ENCODE peak calls at places on chromosomes 16 and 17, in seven cellular contexts. One of them, this sample, is unnamed.

GRCh38 chr16:79601092-79601977 is 798 bp upstream of the MAF start:
- DNase-seq in fibroblast of the aortic adventitia: no peak
- DNase-seq in ascending aorta: peak
- DNase-seq in fibroblast of lung: peak
- DNase-seq in GM12865: no peak
- DNase-seq in left lung: peak
- DNase-seq in astrocyte of the cerebellum: no peak
- DNase-seq in this sample: peak

GRCh38 chr16:2827481-2827790 is 2.7 kb upstream of the ZG16B start:
- DNase-seq in fibroblast of the aortic adventitia: no peak
- DNase-seq in ascending aorta: no peak
- DNase-seq in fibroblast of lung: no peak
- DNase-seq in GM12865: no peak
- DNase-seq in left lung: no peak
- DNase-seq in astrocyte of the cerebellum: no peak
- DNase-seq in this sample: no peak

GRCh38 chr17:40462343-40463121 is 19.3 kb downstream of the IGFBP4 start:
- DNase-seq in fibroblast of the aortic adventitia: no peak
- DNase-seq in ascending aorta: no peak
- DNase-seq in fibroblast of lung: peak
- DNase-seq in GM12865: no peak
- DNase-seq in left lung: no peak
- DNase-seq in astrocyte of the cerebellum: no peak
- DNase-seq in this sample: peak

GRCh38 chr17:15171433-15172047 is 93.6 kb downstream of the PMP22 start:
- DNase-seq in fibroblast of the aortic adventitia: peak
- DNase-seq in ascending aorta: peak
- DNase-seq in fibroblast of lung: peak
- DNase-seq in GM12865: peak
- DNase-seq in left lung: peak
- DNase-seq in astrocyte of the cerebellum: peak
- DNase-seq in this sample: peak

GRCh38 chr16:88705076-88705684 is 1.0 kb downstream of the RNF166 start:
- DNase-seq in fibroblast of the aortic adventitia: peak
- DNase-seq in ascending aorta: no peak
- DNase-seq in fibroblast of lung: no peak
- DNase-seq in GM12865: no peak
- DNase-seq in left lung: no peak
- DNase-seq in astrocyte of the cerebellum: no peak
- DNase-seq in this sample: peak

GRCh38 chr17:78268191-78268874 is 36.9 kb downstream of the TMEM235 start:
- DNase-seq in fibroblast of the aortic adventitia: no peak
- DNase-seq in ascending aorta: no peak
- DNase-seq in fibroblast of lung: no peak
- DNase-seq in GM12865: no peak
- DNase-seq in left lung: no peak
- DNase-seq in astrocyte of the cerebellum: no peak
- DNase-seq in this sample: no peak

GRCh38 chr17:36602030-36602737 is 801 bp downstream of the MRM1 start:
- DNase-seq in fibroblast of the aortic adventitia: peak
- DNase-seq in ascending aorta: no peak
- DNase-seq in fibroblast of lung: no peak
- DNase-seq in GM12865: peak
- DNase-seq in left lung: no peak
- DNase-seq in astrocyte of the cerebellum: no peak
- DNase-seq in this sample: peak

GRCh38 chr17:21199311-21199710 is 14.7 kb downstream of the TMEM11 start:
- DNase-seq in fibroblast of the aortic adventitia: peak
- DNase-seq in ascending aorta: no peak
- DNase-seq in fibroblast of lung: no peak
- DNase-seq in GM12865: no peak
- DNase-seq in left lung: no peak
- DNase-seq in astrocyte of the cerebellum: no peak
- DNase-seq in this sample: peak

GRCh38 chr16:67419931-67420330 is 3.7 kb upstream of the ZDHHC1 start:
- DNase-seq in fibroblast of the aortic adventitia: no peak
- DNase-seq in ascending aorta: no peak
- DNase-seq in fibroblast of lung: no peak
- DNase-seq in GM12865: no peak
- DNase-seq in left lung: no peak
- DNase-seq in astrocyte of the cerebellum: no peak
- DNase-seq in this sample: no peak

GRCh38 chr17:15143524-15143923 is 121.6 kb downstream of the PMP22 start:
- DNase-seq in fibroblast of the aortic adventitia: no peak
- DNase-seq in ascending aorta: no peak
- DNase-seq in fibroblast of lung: no peak
- DNase-seq in GM12865: no peak
- DNase-seq in left lung: no peak
- DNase-seq in astrocyte of the cerebellum: no peak
- DNase-seq in this sample: no peak

GRCh38 chr17:42246515-42246914 is 29.7 kb downstream of the STAT5B start:
- DNase-seq in fibroblast of the aortic adventitia: no peak
- DNase-seq in ascending aorta: no peak
- DNase-seq in fibroblast of lung: no peak
- DNase-seq in GM12865: no peak
- DNase-seq in left lung: no peak
- DNase-seq in astrocyte of the cerebellum: no peak
- DNase-seq in this sample: peak

GRCh38 chr17:17603178-17603894 is 11.8 kb upstream of the PEMT start:
- DNase-seq in fibroblast of the aortic adventitia: no peak
- DNase-seq in ascending aorta: no peak
- DNase-seq in fibroblast of lung: no peak
- DNase-seq in GM12865: no peak
- DNase-seq in left lung: no peak
- DNase-seq in astrocyte of the cerebellum: no peak
- DNase-seq in this sample: no peak

GRCh38 chr16:1070084-1070987 is 2.2 kb upstream of the SSTR5 start:
- DNase-seq in fibroblast of the aortic adventitia: no peak
- DNase-seq in ascending aorta: no peak
- DNase-seq in fibroblast of lung: no peak
- DNase-seq in GM12865: no peak
- DNase-seq in left lung: no peak
- DNase-seq in astrocyte of the cerebellum: no peak
- DNase-seq in this sample: peak

GRCh38 chr16:10897134-10897533 is 20.1 kb downstream of the CIITA start:
- DNase-seq in fibroblast of the aortic adventitia: no peak
- DNase-seq in ascending aorta: no peak
- DNase-seq in fibroblast of lung: no peak
- DNase-seq in GM12865: peak
- DNase-seq in left lung: no peak
- DNase-seq in astrocyte of the cerebellum: no peak
- DNase-seq in this sample: no peak

GRCh38 chr16:52405441-52405840 is 141.5 kb downstream of the TOX3 start:
- DNase-seq in fibroblast of the aortic adventitia: no peak
- DNase-seq in ascending aorta: no peak
- DNase-seq in fibroblast of lung: no peak
- DNase-seq in GM12865: no peak
- DNase-seq in left lung: no peak
- DNase-seq in astrocyte of the cerebellum: no peak
- DNase-seq in this sample: no peak

GRCh38 chr17:62126292-62126691 is 61.2 kb upstream of the MED13 start:
- DNase-seq in fibroblast of the aortic adventitia: no peak
- DNase-seq in ascending aorta: no peak
- DNase-seq in fibroblast of lung: no peak
- DNase-seq in GM12865: no peak
- DNase-seq in left lung: no peak
- DNase-seq in astrocyte of the cerebellum: no peak
- DNase-seq in this sample: no peak

GRCh38 chr16:63789603-63790002 is 1332.3 kb downstream of the CDH11 start:
- DNase-seq in fibroblast of the aortic adventitia: no peak
- DNase-seq in ascending aorta: no peak
- DNase-seq in fibroblast of lung: no peak
- DNase-seq in GM12865: no peak
- DNase-seq in left lung: no peak
- DNase-seq in astrocyte of the cerebellum: no peak
- DNase-seq in this sample: peak

GRCh38 chr16:11698271-11698689 is 30.0 kb downstream of the SNN start:
- DNase-seq in fibroblast of the aortic adventitia: no peak
- DNase-seq in ascending aorta: no peak
- DNase-seq in fibroblast of lung: no peak
- DNase-seq in GM12865: no peak
- DNase-seq in left lung: no peak
- DNase-seq in astrocyte of the cerebellum: no peak
- DNase-seq in this sample: peak

GRCh38 chr17:38349097-38349904 is 2.3 kb upstream of the SOCS7 start:
- DNase-seq in fibroblast of the aortic adventitia: peak
- DNase-seq in ascending aorta: peak
- DNase-seq in fibroblast of lung: peak
- DNase-seq in GM12865: peak
- DNase-seq in left lung: peak
- DNase-seq in astrocyte of the cerebellum: peak
- DNase-seq in this sample: peak

GRCh38 chr17:74118504-74118903 is 85.0 kb upstream of the RPL38 start:
- DNase-seq in fibroblast of the aortic adventitia: no peak
- DNase-seq in ascending aorta: no peak
- DNase-seq in fibroblast of lung: no peak
- DNase-seq in GM12865: peak
- DNase-seq in left lung: no peak
- DNase-seq in astrocyte of the cerebellum: no peak
- DNase-seq in this sample: peak

GRCh38 chr17:8476741-8477140 is 41.1 kb downstream of the NDEL1 start:
- DNase-seq in fibroblast of the aortic adventitia: no peak
- DNase-seq in ascending aorta: no peak
- DNase-seq in fibroblast of lung: no peak
- DNase-seq in GM12865: no peak
- DNase-seq in left lung: no peak
- DNase-seq in astrocyte of the cerebellum: no peak
- DNase-seq in this sample: no peak

GRCh38 chr17:73156166-73156840 is 8.5 kb upstream of the SSTR2 start:
- DNase-seq in fibroblast of the aortic adventitia: peak
- DNase-seq in ascending aorta: peak
- DNase-seq in fibroblast of lung: peak
- DNase-seq in GM12865: peak
- DNase-seq in left lung: peak
- DNase-seq in astrocyte of the cerebellum: no peak
- DNase-seq in this sample: peak

GRCh38 chr17:11499881-11500280 is 98.4 kb upstream of the DNAH9 start:
- DNase-seq in fibroblast of the aortic adventitia: no peak
- DNase-seq in ascending aorta: no peak
- DNase-seq in fibroblast of lung: no peak
- DNase-seq in GM12865: no peak
- DNase-seq in left lung: no peak
- DNase-seq in astrocyte of the cerebellum: no peak
- DNase-seq in this sample: no peak

GRCh38 chr17:11506635-11507034 is 91.6 kb upstream of the DNAH9 start:
- DNase-seq in fibroblast of the aortic adventitia: no peak
- DNase-seq in ascending aorta: no peak
- DNase-seq in fibroblast of lung: no peak
- DNase-seq in GM12865: peak
- DNase-seq in left lung: no peak
- DNase-seq in astrocyte of the cerebellum: no peak
- DNase-seq in this sample: peak

GRCh38 chr17:11503292-11503691 is 95.0 kb upstream of the DNAH9 start:
- DNase-seq in fibroblast of the aortic adventitia: no peak
- DNase-seq in ascending aorta: no peak
- DNase-seq in fibroblast of lung: no peak
- DNase-seq in GM12865: no peak
- DNase-seq in left lung: no peak
- DNase-seq in astrocyte of the cerebellum: no peak
- DNase-seq in this sample: no peak
- TF ChIP-seq CTCF in fibroblast of the aortic adventitia: no peak
- TF ChIP-seq CTCF in ascending aorta: no peak
- TF ChIP-seq CTCF in fibroblast of lung: no peak
- TF ChIP-seq CTCF in GM12865: no peak
- TF ChIP-seq CTCF in left lung: no peak
- TF ChIP-seq CTCF in astrocyte of the cerebellum: no peak
- TF ChIP-seq CTCF in this sample: no peak

DNA sequence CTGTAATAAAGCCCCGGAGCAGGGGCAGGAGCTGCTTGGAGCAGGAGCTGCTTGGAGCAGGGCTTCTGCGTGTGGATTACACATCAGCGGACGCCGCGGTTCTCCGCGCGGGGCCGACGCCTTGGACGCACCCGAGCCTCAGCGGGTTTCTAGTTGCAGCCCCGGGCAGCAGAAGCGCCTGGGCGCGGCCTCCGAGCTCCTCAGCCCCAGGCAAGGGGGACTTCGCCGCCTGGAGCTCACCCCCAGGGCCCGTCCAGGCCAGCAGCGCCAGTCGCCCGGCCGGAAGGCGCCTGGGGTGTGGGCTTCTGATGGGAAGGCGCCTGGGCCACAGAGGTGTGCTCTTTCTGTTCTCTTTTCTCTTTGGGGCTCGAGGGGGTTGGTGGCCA is 6.3 kb downstream of the FOXF1 start:
- DNase-seq in fibroblast of the aortic adventitia: no peak
- DNase-seq in ascending aorta: no peak
- DNase-seq in fibroblast of lung: peak
- DNase-seq in GM12865: no peak
- DNase-seq in left lung: no peak
- DNase-seq in astrocyte of the cerebellum: no peak
- DNase-seq in this sample: peak
- H3K4me3 ChIP-seq in fibroblast of the aortic adventitia: no peak
- H3K4me3 ChIP-seq in ascending aorta: no peak
- H3K4me3 ChIP-seq in fibroblast of lung: peak
- H3K4me3 ChIP-seq in GM12865: no peak
- H3K4me3 ChIP-seq in left lung: no peak
- H3K4me3 ChIP-seq in astrocyte of the cerebellum: peak
- H3K4me3 ChIP-seq in this sample: peak

GRCh38 chr17:29567362-29568330 is 809 bp upstream of the ABHD15 start:
- DNase-seq in fibroblast of the aortic adventitia: peak
- DNase-seq in ascending aorta: peak
- DNase-seq in fibroblast of lung: peak
- DNase-seq in GM12865: peak
- DNase-seq in left lung: peak
- DNase-seq in astrocyte of the cerebellum: no peak
- DNase-seq in this sample: peak

GRCh38 chr17:29563816-29564215 is 3.0 kb downstream of the ABHD15 start:
- DNase-seq in fibroblast of the aortic adventitia: no peak
- DNase-seq in ascending aorta: no peak
- DNase-seq in fibroblast of lung: no peak
- DNase-seq in GM12865: no peak
- DNase-seq in left lung: no peak
- DNase-seq in astrocyte of the cerebellum: no peak
- DNase-seq in this sample: no peak

GRCh38 chr17:29566473-29567361 is at the start of gene ABHD15:
- DNase-seq in fibroblast of the aortic adventitia: peak
- DNase-seq in ascending aorta: peak
- DNase-seq in fibroblast of lung: peak
- DNase-seq in GM12865: peak
- DNase-seq in left lung: peak
- DNase-seq in astrocyte of the cerebellum: no peak
- DNase-seq in this sample: peak

GRCh38 chr17:29568331-29569244 is at the start of gene TP53I13:
- DNase-seq in fibroblast of the aortic adventitia: peak
- DNase-seq in ascending aorta: peak
- DNase-seq in fibroblast of lung: peak
- DNase-seq in GM12865: peak
- DNase-seq in left lung: peak
- DNase-seq in astrocyte of the cerebellum: no peak
- DNase-seq in this sample: peak

GRCh38 chr17:29565643-29566472 is 979 bp downstream of the ABHD15 start:
- DNase-seq in fibroblast of the aortic adventitia: no peak
- DNase-seq in ascending aorta: no peak
- DNase-seq in fibroblast of lung: no peak
- DNase-seq in GM12865: peak
- DNase-seq in left lung: no peak
- DNase-seq in astrocyte of the cerebellum: no peak
- DNase-seq in this sample: no peak
- TF ChIP-seq CTCF in fibroblast of the aortic adventitia: no peak
- TF ChIP-seq CTCF in ascending aorta: no peak
- TF ChIP-seq CTCF in fibroblast of lung: no peak
- TF ChIP-seq CTCF in GM12865: no peak
- TF ChIP-seq CTCF in left lung: no peak
- TF ChIP-seq CTCF in astrocyte of the cerebellum: peak
- TF ChIP-seq CTCF in this sample: no peak

GRCh38 chr16:18983565-18984424 is at the start of gene TMC7:
- DNase-seq in fibroblast of the aortic adventitia: peak
- DNase-seq in ascending aorta: peak
- DNase-seq in fibroblast of lung: peak
- DNase-seq in GM12865: peak
- DNase-seq in left lung: peak
- DNase-seq in astrocyte of the cerebellum: peak
- DNase-seq in this sample: peak
- H3K4me3 ChIP-seq in fibroblast of the aortic adventitia: peak
- H3K4me3 ChIP-seq in ascending aorta: peak
- H3K4me3 ChIP-seq in fibroblast of lung: peak
- H3K4me3 ChIP-seq in GM12865: no peak
- H3K4me3 ChIP-seq in left lung: peak
- H3K4me3 ChIP-seq in astrocyte of the cerebellum: peak
- H3K4me3 ChIP-seq in this sample: peak

This sample was measured in choroid plexus epithelial cell.